ENCODE peak calls at places on chromosomes 2 and 18, in four cellular contexts. One of them, this sample, is unnamed.

GRCh38 chr2:7567646-7568045 is 650.4 kb downstream of the RNF144A start:
- ATAC-seq in GM12878: peak; percentile 94
- ATAC-seq in K562: no peak
- ATAC-seq in HCT116: no peak
- ATAC-seq in this sample: no peak

GRCh38 chr2:127672341-127673303 is 2.7 kb downstream of the LIMS2 start:
- ATAC-seq in HCT116: no peak
- ATAC-seq in K562: peak; percentile 26
- ATAC-seq in GM12878: no peak
- ATAC-seq in this sample: peak; percentile 6

GRCh38 chr18:31041346-31042067 is 1.0 kb downstream of the DSC3 start:
- ATAC-seq in GM12878: no peak
- ATAC-seq in HCT116: peak; percentile 58
- ATAC-seq in K562: no peak
- ATAC-seq in this sample: no peak

GRCh38 chr2:69660084-69660483 is 16.5 kb upstream of the AAK1 start:
- ATAC-seq in K562: no peak
- ATAC-seq in HCT116: no peak
- ATAC-seq in GM12878: no peak
- ATAC-seq in this sample: no peak

GRCh38 chr2:108171652-108172051 is 68.1 kb upstream of the SULT1C3 start:
- ATAC-seq in GM12878: no peak
- ATAC-seq in K562: no peak
- ATAC-seq in HCT116: no peak
- ATAC-seq in this sample: no peak

GRCh38 chr2:226216578-226216977 is 583.0 kb downstream of the IRS1 start:
- ATAC-seq in GM12878: no peak
- ATAC-seq in K562: no peak
- ATAC-seq in HCT116: peak; percentile 49
- ATAC-seq in this sample: no peak

GRCh38 chr2:47159627-47160026 is 4.5 kb upstream of the STPG4 start:
- ATAC-seq in HCT116: no peak
- ATAC-seq in K562: peak; percentile 46
- ATAC-seq in GM12878: no peak
- ATAC-seq in this sample: no peak

GRCh38 chr18:9233771-9234440 is 97.3 kb downstream of the ANKRD12 start:
- ATAC-seq in HCT116: peak; percentile 52
- ATAC-seq in K562: no peak
- ATAC-seq in GM12878: no peak
- ATAC-seq in this sample: no peak

GRCh38 chr18:31500161-31500688 is 2.2 kb downstream of the DSG2 start:
- ATAC-seq in GM12878: peak; percentile 82
- ATAC-seq in HCT116: no peak
- ATAC-seq in K562: no peak
- ATAC-seq in this sample: no peak

GRCh38 chr2:68695971-68696370 is 38.6 kb upstream of the ARHGAP25 start:
- ATAC-seq in HCT116: no peak
- ATAC-seq in GM12878: no peak
- ATAC-seq in K562: no peak
- ATAC-seq in this sample: no peak

GRCh38 chr2:226514895-226515294 is 284.7 kb downstream of the IRS1 start:
- ATAC-seq in GM12878: no peak
- ATAC-seq in K562: no peak
- ATAC-seq in HCT116: peak; percentile 42
- ATAC-seq in this sample: no peak

GRCh38 chr2:85840091-85840490 is 48.7 kb downstream of the ST3GAL5 start:
- ATAC-seq in HCT116: no peak
- ATAC-seq in GM12878: peak; percentile 36
- ATAC-seq in K562: peak; percentile 73
- ATAC-seq in this sample: no peak

GRCh38 chr2:189613077-189613636 is 32.6 kb upstream of the SLC40A1 start:
- ATAC-seq in HCT116: no peak
- ATAC-seq in K562: peak; percentile 90
- ATAC-seq in GM12878: no peak
- ATAC-seq in this sample: peak; percentile 68

GRCh38 chr2:5946210-5947118 is 254.3 kb downstream of the SOX11 start:
- ATAC-seq in K562: no peak
- ATAC-seq in GM12878: no peak
- ATAC-seq in HCT116: no peak
- ATAC-seq in this sample: no peak

GRCh38 chr2:151051584-151052220 is 210.0 kb downstream of the RBM43 start:
- ATAC-seq in GM12878: peak; percentile 86
- ATAC-seq in HCT116: peak; percentile 84
- ATAC-seq in K562: peak; percentile 82
- ATAC-seq in this sample: peak; percentile 34

GRCh38 chr2:239947361-239948045 is 77.6 kb downstream of the NDUFA10 start:
- ATAC-seq in GM12878: peak; percentile 41
- ATAC-seq in HCT116: no peak
- ATAC-seq in K562: no peak
- ATAC-seq in this sample: no peak

GRCh38 chr18:45774065-45774521 is 50.1 kb downstream of the SLC14A1 start:
- ATAC-seq in HCT116: no peak
- ATAC-seq in K562: no peak
- ATAC-seq in GM12878: peak; percentile 60
- ATAC-seq in this sample: no peak

GRCh38 chr2:150282821-150283309 is 204.6 kb downstream of the RND3 start:
- ATAC-seq in K562: no peak
- ATAC-seq in HCT116: no peak
- ATAC-seq in GM12878: no peak
- ATAC-seq in this sample: peak; percentile 70

GRCh38 chr2:230312638-230313037 is 14.4 kb upstream of the SP140L start:
- ATAC-seq in GM12878: no peak
- ATAC-seq in K562: no peak
- ATAC-seq in HCT116: no peak
- ATAC-seq in this sample: no peak

GRCh38 chr2:68907232-68907922 is 36.2 kb upstream of the BMP10 start:
- ATAC-seq in GM12878: no peak
- ATAC-seq in HCT116: peak; percentile 49
- ATAC-seq in K562: no peak
- ATAC-seq in this sample: no peak

GRCh38 chr2:60839126-60839813 is 42.1 kb upstream of the REL start:
- ATAC-seq in K562: peak; percentile 60
- ATAC-seq in HCT116: no peak
- ATAC-seq in GM12878: peak; percentile 77
- ATAC-seq in this sample: no peak

GRCh38 chr2:27582695-27583389 is at the start of gene ZNF512:
- ATAC-seq in HCT116: peak; percentile 97
- ATAC-seq in GM12878: peak; percentile 96
- ATAC-seq in K562: peak; percentile 93
- ATAC-seq in this sample: peak; percentile 97
- TF ChIP-seq POLR2A in HCT116: peak; percentile 80
- TF ChIP-seq POLR2A in GM12878: peak; percentile 80
- TF ChIP-seq POLR2A in K562: peak; percentile 92
- TF ChIP-seq POLR2A in this sample: peak; percentile 39

GRCh38 chr18:49486617-49486958 is 446 bp downstream of the C18orf32 start:
- ATAC-seq in K562: peak; percentile 16
- ATAC-seq in GM12878: no peak
- ATAC-seq in HCT116: peak; percentile 9
- ATAC-seq in this sample: peak; percentile 7

GRCh38 chr18:49486959-49487710 is at the start of gene C18orf32:
- ATAC-seq in K562: peak; percentile 95
- ATAC-seq in GM12878: peak; percentile 95
- ATAC-seq in HCT116: peak; percentile 92
- ATAC-seq in this sample: peak; percentile 99

GRCh38 chr18:49490246-49490762 is 3.3 kb upstream of the C18orf32 start:
- ATAC-seq in HCT116: no peak
- ATAC-seq in K562: no peak
- ATAC-seq in GM12878: no peak
- ATAC-seq in this sample: no peak

GRCh38 chr18:49491534-49491856 is 4.5 kb upstream of the C18orf32 start:
- ATAC-seq in HCT116: no peak
- ATAC-seq in GM12878: no peak
- ATAC-seq in K562: no peak
- ATAC-seq in this sample: no peak

DNA sequence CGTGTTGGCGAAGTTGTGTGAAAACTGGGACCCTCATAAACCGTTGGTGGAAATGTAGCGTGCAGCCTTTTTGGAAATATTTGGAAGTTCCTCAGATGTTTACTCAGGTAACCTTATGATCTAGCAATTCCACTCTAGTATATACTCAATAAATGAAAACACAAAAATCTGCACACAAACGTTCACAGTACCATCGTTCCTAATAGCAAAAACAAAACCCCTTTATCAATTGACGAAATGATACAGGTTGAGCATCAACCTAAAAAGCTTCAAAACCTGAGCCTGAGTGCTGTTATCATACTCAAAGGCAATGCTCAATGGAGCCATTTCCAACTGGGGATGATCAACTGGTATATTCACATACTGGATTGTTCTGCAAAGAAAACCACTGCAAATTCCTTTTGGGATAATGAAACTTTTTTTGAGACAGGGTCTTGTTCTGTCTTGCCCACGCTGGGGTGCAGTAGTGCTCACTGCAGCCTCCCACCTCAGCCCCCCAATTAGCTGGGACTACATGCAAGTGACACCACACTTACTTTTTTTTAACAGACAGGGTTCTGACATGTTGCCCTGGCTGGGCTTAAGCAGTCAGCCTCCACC is 777 bp upstream of the C18orf32 start:
- ATAC-seq in GM12878: no peak
- ATAC-seq in K562: peak; percentile 4
- ATAC-seq in HCT116: peak; percentile 6
- ATAC-seq in this sample: no peak
- H3K4me3 ChIP-seq in GM12878: peak overlapping the region; percentile 51
- H3K4me3 ChIP-seq in K562: peak overlapping the region; percentile 74
- H3K4me3 ChIP-seq in HCT116: peak overlapping the region; percentile 95
- H3K4me3 ChIP-seq in this sample: peak overlapping the region; percentile 65

GRCh38 chr2:96864343-96865091 is 5.4 kb downstream of the SEMA4C start:
- ATAC-seq in GM12878: no peak
- ATAC-seq in K562: no peak
- ATAC-seq in HCT116: no peak
- ATAC-seq in this sample: no peak
- TF ChIP-seq POLR2AphosphoS5 in GM12878: no peak
- TF ChIP-seq POLR2AphosphoS5 in K562: no peak
- TF ChIP-seq POLR2AphosphoS5 in HCT116: no peak
- TF ChIP-seq POLR2AphosphoS5 in this sample: no peak

DNA sequence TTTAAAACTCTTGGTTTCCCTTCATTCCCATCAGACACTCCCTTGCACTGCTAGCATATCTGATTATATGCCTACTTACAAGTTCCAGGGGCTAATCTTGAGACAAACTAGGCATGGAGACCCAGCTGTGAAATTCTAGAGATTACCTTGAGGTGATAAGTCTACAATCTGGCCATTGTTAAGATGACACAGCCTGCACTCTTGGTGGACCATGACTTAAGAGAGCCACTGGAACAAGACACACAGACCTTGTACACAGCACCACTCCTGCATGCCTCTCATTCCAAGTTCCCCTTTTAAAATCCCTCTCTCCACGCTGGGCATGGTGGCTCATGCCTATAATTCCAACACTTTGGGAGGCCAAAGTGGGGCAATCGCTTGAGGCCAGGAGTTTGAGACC is 387.2 kb upstream of the DCC start:
- ATAC-seq in GM12878: peak; percentile 62
- ATAC-seq in HCT116: no peak
- ATAC-seq in K562: no peak
- ATAC-seq in this sample: no peak
- TF ChIP-seq POLR2A in GM12878: no peak
- TF ChIP-seq POLR2A in HCT116: no peak
- TF ChIP-seq POLR2A in K562: no peak
- TF ChIP-seq POLR2A in this sample: no peak

GRCh38 chr2:28991021-28991420 is 9.9 kb downstream of the TOGARAM2 start:
- ATAC-seq in HCT116: no peak
- ATAC-seq in K562: no peak
- ATAC-seq in GM12878: no peak
- ATAC-seq in this sample: peak; percentile 90
- H3K4me3 ChIP-seq in HCT116: no peak overlapping the region
- H3K4me3 ChIP-seq in K562: no peak overlapping the region
- H3K4me3 ChIP-seq in GM12878: no peak overlapping the region
- H3K4me3 ChIP-seq in this sample: no peak overlapping the region

GRCh38 chr2:218290316-218291261 is 1.7 kb downstream of the TMBIM1 start:
- ATAC-seq in K562: no peak
- ATAC-seq in GM12878: peak; percentile 58
- ATAC-seq in HCT116: no peak
- ATAC-seq in this sample: no peak

GRCh38 chr2:218291318-218291933 is 877 bp downstream of the TMBIM1 start:
- ATAC-seq in K562: no peak
- ATAC-seq in HCT116: peak; percentile 1
- ATAC-seq in GM12878: peak; percentile 5
- ATAC-seq in this sample: no peak

GRCh38 chr2:218292700-218293014 is 354 bp upstream of the TMBIM1 start:
- ATAC-seq in K562: no peak
- ATAC-seq in HCT116: peak; percentile 5
- ATAC-seq in GM12878: no peak
- ATAC-seq in this sample: no peak

GRCh38 chr2:218291934-218292699 is at the start of gene TMBIM1:
- ATAC-seq in GM12878: peak; percentile 87
- ATAC-seq in K562: peak; percentile 79
- ATAC-seq in HCT116: peak; percentile 89
- ATAC-seq in this sample: peak; percentile 91

GRCh38 chr2:218289639-218290315 is 2.5 kb downstream of the TMBIM1 start:
- ATAC-seq in K562: no peak
- ATAC-seq in HCT116: no peak
- ATAC-seq in GM12878: no peak
- ATAC-seq in this sample: peak; percentile 10
- TF ChIP-seq POLR2AphosphoS5 in K562: no peak
- TF ChIP-seq POLR2AphosphoS5 in HCT116: no peak
- TF ChIP-seq POLR2AphosphoS5 in GM12878: no peak
- TF ChIP-seq POLR2AphosphoS5 in this sample: peak; percentile 96

DNA sequence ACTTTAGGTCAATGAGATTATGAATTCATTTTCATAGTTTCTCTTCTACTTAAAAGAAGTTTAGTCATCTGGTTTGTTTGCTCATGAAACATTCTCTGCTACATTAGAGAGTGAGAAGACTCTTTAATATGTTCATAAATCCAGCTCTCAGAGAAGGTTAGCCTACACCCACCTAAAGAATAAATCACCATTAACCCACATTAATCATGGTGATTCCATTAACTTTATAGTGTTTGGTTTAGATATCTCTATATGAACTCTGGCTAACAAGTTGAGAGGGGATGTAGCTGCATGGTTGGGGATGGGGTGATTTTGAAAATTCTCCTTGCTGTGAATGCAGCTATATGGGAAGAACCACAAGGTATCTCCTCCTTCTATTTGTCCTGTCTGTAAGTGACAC is 10.7 kb downstream of the TFPI start:
- ATAC-seq in HCT116: no peak
- ATAC-seq in K562: no peak
- ATAC-seq in GM12878: no peak
- ATAC-seq in this sample: no peak
- TF ChIP-seq POLR2A in HCT116: no peak
- TF ChIP-seq POLR2A in K562: no peak
- TF ChIP-seq POLR2A in GM12878: no peak
- TF ChIP-seq POLR2A in this sample: no peak